ENCODE peak calls at places on chromosomes 7 and 10, in ten cellular contexts. One of them, this sample, is unnamed.

GRCh38 chr10:29642996-29643395 is 8.2 kb upstream of the SVIL start:
- DNase-seq in activated T-cell treated with anti-CD3 and anti-CD28 coated beads, Interleukin-2, amount 50 U/mL, for 72 hours: no peak
- DNase-seq in ovary: peak
- DNase-seq in activated CD8-positive, alpha-beta memory T cell treated with anti-CD3 and anti-CD28 coated beads, Interleukin-2, amount 50 U/mL, for 48 hours: no peak
- DNase-seq in GM19239: no peak
- DNase-seq in central memory CD4-positive, alpha-beta T cell: no peak
- DNase-seq in CD8-positive, alpha-beta T cell: no peak
- DNase-seq in fibroblast of pulmonary artery: peak
- DNase-seq in fibroblast of lung: peak
- DNase-seq in stimulated activated CD4-positive, alpha-beta T cell treated with anti-CD3 and anti-CD28 coated beads, TNF-alpha, amount 100 ng/mL, for 48 hours: no peak
- DNase-seq in this sample: no peak

GRCh38 chr10:74047304-74047703 is 49.4 kb downstream of the VCL start:
- DNase-seq in activated T-cell treated with anti-CD3 and anti-CD28 coated beads, Interleukin-2, amount 50 U/mL, for 72 hours: no peak
- DNase-seq in ovary: no peak
- DNase-seq in activated CD8-positive, alpha-beta memory T cell treated with anti-CD3 and anti-CD28 coated beads, Interleukin-2, amount 50 U/mL, for 48 hours: no peak
- DNase-seq in GM19239: no peak
- DNase-seq in central memory CD4-positive, alpha-beta T cell: no peak
- DNase-seq in CD8-positive, alpha-beta T cell: no peak
- DNase-seq in fibroblast of pulmonary artery: peak
- DNase-seq in fibroblast of lung: peak
- DNase-seq in stimulated activated CD4-positive, alpha-beta T cell treated with anti-CD3 and anti-CD28 coated beads, TNF-alpha, amount 100 ng/mL, for 48 hours: no peak
- DNase-seq in this sample: no peak

GRCh38 chr7:5652118-5652517 is 129.3 kb downstream of the RNF216 start:
- DNase-seq in activated T-cell treated with anti-CD3 and anti-CD28 coated beads, Interleukin-2, amount 50 U/mL, for 72 hours: no peak
- DNase-seq in ovary: no peak
- DNase-seq in activated CD8-positive, alpha-beta memory T cell treated with anti-CD3 and anti-CD28 coated beads, Interleukin-2, amount 50 U/mL, for 48 hours: no peak
- DNase-seq in GM19239: no peak
- DNase-seq in central memory CD4-positive, alpha-beta T cell: no peak
- DNase-seq in CD8-positive, alpha-beta T cell: no peak
- DNase-seq in fibroblast of pulmonary artery: no peak
- DNase-seq in fibroblast of lung: no peak
- DNase-seq in stimulated activated CD4-positive, alpha-beta T cell treated with anti-CD3 and anti-CD28 coated beads, TNF-alpha, amount 100 ng/mL, for 48 hours: no peak
- DNase-seq in this sample: no peak

GRCh38 chr7:55191926-55192692 is 173.0 kb upstream of the LANCL2 start:
- DNase-seq in activated T-cell treated with anti-CD3 and anti-CD28 coated beads, Interleukin-2, amount 50 U/mL, for 72 hours: no peak
- DNase-seq in ovary: no peak
- DNase-seq in activated CD8-positive, alpha-beta memory T cell treated with anti-CD3 and anti-CD28 coated beads, Interleukin-2, amount 50 U/mL, for 48 hours: no peak
- DNase-seq in GM19239: no peak
- DNase-seq in central memory CD4-positive, alpha-beta T cell: no peak
- DNase-seq in CD8-positive, alpha-beta T cell: no peak
- DNase-seq in fibroblast of pulmonary artery: peak
- DNase-seq in fibroblast of lung: peak
- DNase-seq in stimulated activated CD4-positive, alpha-beta T cell treated with anti-CD3 and anti-CD28 coated beads, TNF-alpha, amount 100 ng/mL, for 48 hours: no peak
- DNase-seq in this sample: no peak

GRCh38 chr7:134724606-134725005 is 54.8 kb upstream of the CALD1 start:
- DNase-seq in activated T-cell treated with anti-CD3 and anti-CD28 coated beads, Interleukin-2, amount 50 U/mL, for 72 hours: peak
- DNase-seq in ovary: no peak
- DNase-seq in activated CD8-positive, alpha-beta memory T cell treated with anti-CD3 and anti-CD28 coated beads, Interleukin-2, amount 50 U/mL, for 48 hours: no peak
- DNase-seq in GM19239: peak
- DNase-seq in central memory CD4-positive, alpha-beta T cell: no peak
- DNase-seq in CD8-positive, alpha-beta T cell: no peak
- DNase-seq in fibroblast of pulmonary artery: peak
- DNase-seq in fibroblast of lung: peak
- DNase-seq in stimulated activated CD4-positive, alpha-beta T cell treated with anti-CD3 and anti-CD28 coated beads, TNF-alpha, amount 100 ng/mL, for 48 hours: no peak
- DNase-seq in this sample: peak

GRCh38 chr7:125651823-125652528 is 722.4 kb upstream of the POT1 start:
- DNase-seq in activated T-cell treated with anti-CD3 and anti-CD28 coated beads, Interleukin-2, amount 50 U/mL, for 72 hours: no peak
- DNase-seq in ovary: no peak
- DNase-seq in activated CD8-positive, alpha-beta memory T cell treated with anti-CD3 and anti-CD28 coated beads, Interleukin-2, amount 50 U/mL, for 48 hours: no peak
- DNase-seq in GM19239: no peak
- DNase-seq in central memory CD4-positive, alpha-beta T cell: no peak
- DNase-seq in CD8-positive, alpha-beta T cell: no peak
- DNase-seq in fibroblast of pulmonary artery: no peak
- DNase-seq in fibroblast of lung: no peak
- DNase-seq in stimulated activated CD4-positive, alpha-beta T cell treated with anti-CD3 and anti-CD28 coated beads, TNF-alpha, amount 100 ng/mL, for 48 hours: no peak
- DNase-seq in this sample: no peak

GRCh38 chr7:128941946-128942526 is 4.3 kb downstream of the IRF5 start:
- DNase-seq in activated T-cell treated with anti-CD3 and anti-CD28 coated beads, Interleukin-2, amount 50 U/mL, for 72 hours: no peak
- DNase-seq in ovary: no peak
- DNase-seq in activated CD8-positive, alpha-beta memory T cell treated with anti-CD3 and anti-CD28 coated beads, Interleukin-2, amount 50 U/mL, for 48 hours: peak
- DNase-seq in GM19239: no peak
- DNase-seq in central memory CD4-positive, alpha-beta T cell: no peak
- DNase-seq in CD8-positive, alpha-beta T cell: no peak
- DNase-seq in fibroblast of pulmonary artery: no peak
- DNase-seq in fibroblast of lung: no peak
- DNase-seq in stimulated activated CD4-positive, alpha-beta T cell treated with anti-CD3 and anti-CD28 coated beads, TNF-alpha, amount 100 ng/mL, for 48 hours: no peak
- DNase-seq in this sample: no peak

GRCh38 chr10:21519981-21520436 is 5.5 kb downstream of the SKIDA1 start:
- DNase-seq in activated T-cell treated with anti-CD3 and anti-CD28 coated beads, Interleukin-2, amount 50 U/mL, for 72 hours: no peak
- DNase-seq in ovary: no peak
- DNase-seq in activated CD8-positive, alpha-beta memory T cell treated with anti-CD3 and anti-CD28 coated beads, Interleukin-2, amount 50 U/mL, for 48 hours: no peak
- DNase-seq in GM19239: no peak
- DNase-seq in central memory CD4-positive, alpha-beta T cell: no peak
- DNase-seq in CD8-positive, alpha-beta T cell: no peak
- DNase-seq in fibroblast of pulmonary artery: peak
- DNase-seq in fibroblast of lung: peak
- DNase-seq in stimulated activated CD4-positive, alpha-beta T cell treated with anti-CD3 and anti-CD28 coated beads, TNF-alpha, amount 100 ng/mL, for 48 hours: no peak
- DNase-seq in this sample: no peak

GRCh38 chr10:80167471-80167870 is 34.9 kb downstream of the PLAC9 start:
- DNase-seq in activated T-cell treated with anti-CD3 and anti-CD28 coated beads, Interleukin-2, amount 50 U/mL, for 72 hours: no peak
- DNase-seq in ovary: no peak
- DNase-seq in activated CD8-positive, alpha-beta memory T cell treated with anti-CD3 and anti-CD28 coated beads, Interleukin-2, amount 50 U/mL, for 48 hours: no peak
- DNase-seq in GM19239: no peak
- DNase-seq in central memory CD4-positive, alpha-beta T cell: no peak
- DNase-seq in CD8-positive, alpha-beta T cell: no peak
- DNase-seq in fibroblast of pulmonary artery: no peak
- DNase-seq in fibroblast of lung: no peak
- DNase-seq in stimulated activated CD4-positive, alpha-beta T cell treated with anti-CD3 and anti-CD28 coated beads, TNF-alpha, amount 100 ng/mL, for 48 hours: no peak
- DNase-seq in this sample: no peak

GRCh38 chr10:12344375-12345110 is 4.8 kb upstream of the CAMK1D start:
- DNase-seq in activated T-cell treated with anti-CD3 and anti-CD28 coated beads, Interleukin-2, amount 50 U/mL, for 72 hours: no peak
- DNase-seq in ovary: no peak
- DNase-seq in activated CD8-positive, alpha-beta memory T cell treated with anti-CD3 and anti-CD28 coated beads, Interleukin-2, amount 50 U/mL, for 48 hours: no peak
- DNase-seq in GM19239: no peak
- DNase-seq in central memory CD4-positive, alpha-beta T cell: no peak
- DNase-seq in CD8-positive, alpha-beta T cell: no peak
- DNase-seq in fibroblast of pulmonary artery: no peak
- DNase-seq in fibroblast of lung: no peak
- DNase-seq in stimulated activated CD4-positive, alpha-beta T cell treated with anti-CD3 and anti-CD28 coated beads, TNF-alpha, amount 100 ng/mL, for 48 hours: no peak
- DNase-seq in this sample: no peak

GRCh38 chr7:69873512-69873911 is 275.2 kb downstream of the AUTS2 start:
- DNase-seq in activated T-cell treated with anti-CD3 and anti-CD28 coated beads, Interleukin-2, amount 50 U/mL, for 72 hours: no peak
- DNase-seq in ovary: no peak
- DNase-seq in activated CD8-positive, alpha-beta memory T cell treated with anti-CD3 and anti-CD28 coated beads, Interleukin-2, amount 50 U/mL, for 48 hours: no peak
- DNase-seq in GM19239: no peak
- DNase-seq in central memory CD4-positive, alpha-beta T cell: no peak
- DNase-seq in CD8-positive, alpha-beta T cell: no peak
- DNase-seq in fibroblast of pulmonary artery: no peak
- DNase-seq in fibroblast of lung: peak
- DNase-seq in stimulated activated CD4-positive, alpha-beta T cell treated with anti-CD3 and anti-CD28 coated beads, TNF-alpha, amount 100 ng/mL, for 48 hours: no peak
- DNase-seq in this sample: no peak

GRCh38 chr7:78768859-78769258 is 684.6 kb downstream of the MAGI2 start:
- DNase-seq in activated T-cell treated with anti-CD3 and anti-CD28 coated beads, Interleukin-2, amount 50 U/mL, for 72 hours: no peak
- DNase-seq in ovary: no peak
- DNase-seq in activated CD8-positive, alpha-beta memory T cell treated with anti-CD3 and anti-CD28 coated beads, Interleukin-2, amount 50 U/mL, for 48 hours: no peak
- DNase-seq in GM19239: no peak
- DNase-seq in central memory CD4-positive, alpha-beta T cell: no peak
- DNase-seq in CD8-positive, alpha-beta T cell: no peak
- DNase-seq in fibroblast of pulmonary artery: no peak
- DNase-seq in fibroblast of lung: no peak
- DNase-seq in stimulated activated CD4-positive, alpha-beta T cell treated with anti-CD3 and anti-CD28 coated beads, TNF-alpha, amount 100 ng/mL, for 48 hours: no peak
- DNase-seq in this sample: no peak

GRCh38 chr10:103793429-103793828 is 61.9 kb downstream of the SH3PXD2A start:
- DNase-seq in activated T-cell treated with anti-CD3 and anti-CD28 coated beads, Interleukin-2, amount 50 U/mL, for 72 hours: no peak
- DNase-seq in ovary: no peak
- DNase-seq in activated CD8-positive, alpha-beta memory T cell treated with anti-CD3 and anti-CD28 coated beads, Interleukin-2, amount 50 U/mL, for 48 hours: no peak
- DNase-seq in GM19239: no peak
- DNase-seq in central memory CD4-positive, alpha-beta T cell: no peak
- DNase-seq in CD8-positive, alpha-beta T cell: no peak
- DNase-seq in fibroblast of pulmonary artery: no peak
- DNase-seq in fibroblast of lung: no peak
- DNase-seq in stimulated activated CD4-positive, alpha-beta T cell treated with anti-CD3 and anti-CD28 coated beads, TNF-alpha, amount 100 ng/mL, for 48 hours: no peak
- DNase-seq in this sample: no peak

GRCh38 chr10:28496481-28496961 is 36.4 kb upstream of the WAC start:
- DNase-seq in activated T-cell treated with anti-CD3 and anti-CD28 coated beads, Interleukin-2, amount 50 U/mL, for 72 hours: no peak
- DNase-seq in ovary: no peak
- DNase-seq in activated CD8-positive, alpha-beta memory T cell treated with anti-CD3 and anti-CD28 coated beads, Interleukin-2, amount 50 U/mL, for 48 hours: no peak
- DNase-seq in GM19239: no peak
- DNase-seq in central memory CD4-positive, alpha-beta T cell: no peak
- DNase-seq in CD8-positive, alpha-beta T cell: no peak
- DNase-seq in fibroblast of pulmonary artery: no peak
- DNase-seq in fibroblast of lung: no peak
- DNase-seq in stimulated activated CD4-positive, alpha-beta T cell treated with anti-CD3 and anti-CD28 coated beads, TNF-alpha, amount 100 ng/mL, for 48 hours: no peak
- DNase-seq in this sample: no peak

GRCh38 chr10:127452568-127452967 is 96.5 kb upstream of the NPS start:
- DNase-seq in activated T-cell treated with anti-CD3 and anti-CD28 coated beads, Interleukin-2, amount 50 U/mL, for 72 hours: no peak
- DNase-seq in ovary: no peak
- DNase-seq in activated CD8-positive, alpha-beta memory T cell treated with anti-CD3 and anti-CD28 coated beads, Interleukin-2, amount 50 U/mL, for 48 hours: no peak
- DNase-seq in GM19239: no peak
- DNase-seq in central memory CD4-positive, alpha-beta T cell: no peak
- DNase-seq in CD8-positive, alpha-beta T cell: no peak
- DNase-seq in fibroblast of pulmonary artery: no peak
- DNase-seq in fibroblast of lung: no peak
- DNase-seq in stimulated activated CD4-positive, alpha-beta T cell treated with anti-CD3 and anti-CD28 coated beads, TNF-alpha, amount 100 ng/mL, for 48 hours: no peak
- DNase-seq in this sample: no peak

This sample was measured in GM10248.